ENCODE peak calls at places on chromosomes 6 and 20, in seven cellular contexts. E, F, M, L, Y, N and O are unnamed samples. For H3K36me3 and H3K4me1, the result is how much of the 10 kb centered on the place peaks cover.

GRCh38 chr6:36963451-36964290 is 9.1 kb downstream of the PI16 start:
- DNase-seq in E (no peak), F (no peak), M (no peak), L (no peak), Y (no peak), N (no peak), O (no peak)

GRCh38 chr20:45974896-45975565 is 3.0 kb upstream of the ZNF335 start:
- DNase-seq in E (no peak), F (no peak), M (no peak), L (no peak), Y (no peak), N (no peak), O (no peak)

GRCh38 chr6:156752666-156753301 is 24.4 kb upstream of the ARID1B start:
- DNase-seq in E (no peak), F (no peak), M (no peak), L (no peak), Y (no peak), N (peak), O (no peak)

GRCh38 chr20:19888269-19888669 is 128.9 kb upstream of the NAA20 start:
- DNase-seq in E (no peak), F (no peak), M (no peak), L (no peak), Y (no peak), N (no peak), O (peak)

GRCh38 chr6:144778773-144779531 is 493.8 kb downstream of the UTRN start:
- DNase-seq in E (no peak), F (no peak), M (no peak), L (no peak), Y (no peak), N (no peak), O (no peak)

GRCh38 chr20:43915209-43916072 is 789 bp downstream of the TOX2 start:
- DNase-seq in E (peak), F (no peak), M (no peak), L (no peak), Y (peak), N (peak), O (no peak)

GRCh38 chr20:6562111-6562510 is 205.4 kb upstream of the BMP2 start:
- DNase-seq in E (no peak), F (no peak), M (no peak), L (no peak), Y (peak), N (no peak), O (no peak)

GRCh38 chr20:19710336-19710721 is 47.7 kb upstream of the RIN2 start:
- DNase-seq in E (no peak), F (no peak), M (no peak), L (no peak), Y (no peak), N (no peak), O (no peak)

GRCh38 chr20:50245561-50246366 is 55.1 kb downstream of the CEBPB start:
- DNase-seq in E (no peak), F (no peak), M (no peak), L (no peak), Y (peak), N (no peak), O (no peak)

GRCh38 chr6:27757307-27757706 is 154.9 kb downstream of the OR2B2 start:
- DNase-seq in E (peak), F (no peak), M (peak), L (no peak), Y (no peak), N (peak), O (no peak)

GRCh38 chr6:157813757-157814455 is 9.1 kb upstream of the SNX9 start:
- DNase-seq in E (no peak), F (no peak), M (no peak), L (no peak), Y (peak), N (no peak), O (peak)

GRCh38 chr6:101509556-101509955 is 116.0 kb downstream of the GRIK2 start:
- DNase-seq in E (no peak), F (no peak), M (no peak), L (no peak), Y (peak), N (no peak), O (no peak)

GRCh38 chr6:35011096-35012041 is 122.3 kb downstream of the ANKS1A start:
- DNase-seq in E (no peak), F (no peak), M (no peak), L (no peak), Y (no peak), N (no peak), O (no peak)

GRCh38 chr6:149750136-149750609 is 632 bp downstream of the PCMT1 start:
- DNase-seq in E (peak), F (peak), M (no peak), L (no peak), Y (peak), N (peak), O (peak)

GRCh38 chr6:13235339-13235738 is 93.0 kb downstream of the TBC1D7 start:
- DNase-seq in E (no peak), F (no peak), M (no peak), L (no peak), Y (no peak), N (no peak), O (no peak)

GRCh38 chr20:34525342-34525708 is 9.1 kb downstream of the DYNLRB1 start:
- DNase-seq in E (no peak), F (no peak), M (no peak), L (peak), Y (no peak), N (no peak), O (no peak)

GRCh38 chr6:63355632-63356031 is 35.8 kb upstream of the LGSN start:
- DNase-seq in E (no peak), F (no peak), M (no peak), L (no peak), Y (no peak), N (no peak), O (no peak)

GRCh38 chr6:112113918-112114317 is 26.5 kb downstream of the FAM229B start:
- DNase-seq in E (no peak), F (no peak), M (no peak), L (no peak), Y (no peak), N (no peak), O (no peak)
- H3K36me3 ChIP-seq in E (under half), F (half or more), M (under half), L (half or more), Y (half or more), N (under half), O (under half)

DNA sequence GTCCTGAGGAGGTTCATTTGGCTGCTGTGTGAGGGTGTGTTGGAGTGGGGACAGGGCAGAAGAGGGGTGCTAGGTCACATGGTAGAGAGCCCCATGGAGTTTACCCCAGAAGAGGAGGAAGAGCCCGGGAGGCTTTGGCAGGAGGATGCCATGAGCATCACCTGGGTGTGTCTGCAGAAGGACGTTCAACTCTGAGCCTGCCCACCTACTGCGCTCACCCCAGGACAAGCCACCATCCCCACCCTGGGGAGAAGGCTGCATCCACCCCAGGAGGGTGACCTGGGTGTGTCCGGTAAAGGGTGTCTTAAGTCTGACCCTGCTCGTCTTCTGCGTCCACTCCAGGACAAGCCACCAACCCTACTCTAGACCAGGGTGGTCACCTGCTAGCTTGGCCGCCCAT is 8.5 kb upstream of the RPS6KA2 start:
- DNase-seq in E (no peak), F (no peak), M (no peak), L (no peak), Y (no peak), N (no peak), O (no peak)
- H3K27ac ChIP-seq in E (no peak), F (no peak), M (no peak), L (peak), Y (no peak), N (no peak), O (no peak)

GRCh38 chr6:501891-502601 is 110.5 kb downstream of the IRF4 start:
- DNase-seq in E (peak), F (no peak), M (no peak), L (no peak), Y (no peak), N (no peak), O (no peak)
- H3K4me1 ChIP-seq in E (under half), F (under half), M (under half), L (under half), Y (under half), N (under half), O (under half)

DNA sequence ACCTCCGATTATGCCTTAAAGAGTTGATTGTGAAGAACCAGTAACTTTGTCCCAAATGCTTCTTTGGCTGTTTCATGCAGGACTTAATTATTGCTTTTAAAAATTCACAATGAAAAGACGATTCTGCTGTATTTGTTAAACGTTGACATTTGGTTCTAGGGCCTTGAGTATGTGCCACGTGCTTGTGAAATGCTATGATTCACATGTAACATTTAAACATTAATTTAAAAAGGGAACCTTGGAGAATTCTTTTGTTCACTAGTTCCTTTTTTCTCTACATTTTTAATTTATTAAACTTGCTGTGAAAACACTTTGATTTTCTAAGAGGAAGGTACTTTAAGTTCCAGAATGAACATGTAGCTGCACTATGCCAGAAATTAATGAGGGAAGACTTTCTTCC is 9.5 kb downstream of the GZF1 start:
- DNase-seq in E (no peak), F (no peak), M (no peak), L (no peak), Y (no peak), N (no peak), O (no peak)
- H3K36me3 ChIP-seq in E (under half), F (under half), M (under half), L (half or more), Y (under half), N (under half), O (under half)

DNA sequence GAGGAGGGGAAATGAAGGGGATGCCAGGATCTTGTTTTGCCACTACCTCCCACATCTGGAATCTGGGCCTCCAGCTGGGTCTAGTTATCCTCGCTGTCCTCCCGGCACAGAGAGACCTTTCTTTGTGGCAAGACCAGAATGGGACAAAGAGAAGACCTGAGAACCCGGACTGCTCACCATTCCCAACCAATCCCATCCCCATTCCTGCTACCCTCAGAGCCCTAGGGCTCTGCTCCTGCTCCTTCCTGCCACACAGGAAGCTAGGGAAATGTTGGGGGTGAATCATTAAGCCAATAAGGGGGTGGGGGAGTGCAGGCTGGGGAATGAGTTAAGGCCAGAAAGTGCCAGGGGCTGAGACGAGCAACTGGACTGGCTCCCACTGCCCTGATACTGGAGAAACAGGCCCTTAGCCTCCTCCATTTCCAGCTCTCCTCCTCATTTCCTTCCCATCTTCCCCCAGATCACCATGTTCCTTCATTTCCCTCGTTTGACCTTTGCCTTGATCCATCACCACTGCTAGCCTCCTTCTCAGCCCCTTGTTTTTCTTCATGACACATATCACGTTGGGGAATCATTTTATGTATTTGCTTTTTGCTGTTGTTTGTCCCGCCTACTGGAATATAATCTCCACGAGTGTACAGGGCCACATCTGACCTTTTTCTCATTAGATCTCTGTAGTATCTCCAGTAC is 4.6 kb upstream of the IER3 start:
- DNase-seq in E (no peak), F (no peak), M (no peak), L (no peak), Y (peak), N (no peak), O (no peak)
- H3K27ac ChIP-seq in E (no peak), F (no peak), M (no peak), L (no peak), Y (peak), N (no peak), O (peak)

GRCh38 chr6:21189721-21190120 is 403.8 kb upstream of the SOX4 start:
- DNase-seq in E (no peak), F (no peak), M (no peak), L (no peak), Y (no peak), N (no peak), O (no peak)
- H3K4me1 ChIP-seq in E (under half), F (under half), M (under half), L (under half), Y (under half), N (under half), O (under half)

GRCh38 chr20:58909585-58909984 is 57.1 kb downstream of the GNAS start:
- DNase-seq in E (no peak), F (no peak), M (no peak), L (no peak), Y (no peak), N (no peak), O (no peak)
- H3K36me3 ChIP-seq in E (under half), F (half or more), M (under half), L (half or more), Y (half or more), N (under half), O (under half)

DNA sequence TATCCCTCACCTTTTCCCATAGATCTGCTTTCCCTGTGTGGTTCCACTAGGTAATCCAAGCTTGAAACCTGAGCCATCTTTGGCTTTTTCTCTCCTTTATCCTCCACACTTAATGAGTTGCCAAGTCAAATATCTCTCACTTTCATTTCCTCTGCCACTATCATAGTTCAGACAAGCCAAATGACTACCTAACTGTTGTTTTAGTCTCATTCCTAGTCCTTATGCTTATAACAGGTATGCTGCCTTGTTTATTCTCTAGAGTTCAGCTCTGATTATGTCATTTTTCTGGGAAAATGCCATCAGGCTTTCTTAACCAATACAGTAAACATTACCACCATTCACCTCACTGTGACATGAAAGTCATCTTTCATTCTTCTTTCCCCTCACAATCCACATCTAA is 6.5 kb downstream of the EFHC1 start:
- DNase-seq in E (no peak), F (no peak), M (no peak), L (no peak), Y (peak), N (no peak), O (no peak)
- H3K27ac ChIP-seq in E (no peak), F (no peak), M (no peak), L (no peak), Y (no peak), N (no peak), O (no peak)

GRCh38 chr6:33779305-33779704 is 9.6 kb downstream of the LEMD2 start:
- DNase-seq in E (no peak), F (peak), M (no peak), L (no peak), Y (no peak), N (no peak), O (no peak)
- H3K4me1 ChIP-seq in E (under half), F (under half), M (under half), L (under half), Y (under half), N (under half), O (under half)